ENCODE peak calls at places on chromosome 20, in six cellular contexts. P is heart left ventricle; J is H1; U is endodermal cell; I is naive thymus-derived CD4-positive, alpha-beta T cell; T is transverse colon. H is an unnamed sample.

GRCh38 chr20:46558511-46558959 is 8.1 kb upstream of the OCSTAMP start:
- DNase-seq in P (no peak), J (no peak), U (no peak), I (no peak), T (no peak), H (no peak)

GRCh38 chr20:15257471-15257870 is 920.1 kb upstream of the FLRT3 start:
- DNase-seq in P (no peak), J (no peak), U (no peak), I (no peak), T (no peak), H (no peak)

GRCh38 chr20:56630506-56631317 is 1.6 kb downstream of the TFAP2C start:
- DNase-seq in P (no peak), J (peak; percentile 80), U (peak; percentile 86), I (no peak), T (no peak), H (no peak)

GRCh38 chr20:20261159-20261558 is 106.7 kb upstream of the INSM1 start:
- DNase-seq in P (no peak), J (no peak), U (no peak), I (no peak), T (no peak), H (no peak)

GRCh38 chr20:50283922-50284810 is 93.5 kb downstream of the CEBPB start:
- DNase-seq in P (peak; percentile 72), J (no peak), U (no peak), I (no peak), T (peak; percentile 48), H (no peak)

GRCh38 chr20:38892091-38892981 is 33.9 kb upstream of the FAM83D start:
- DNase-seq in P (no peak), J (no peak), U (no peak), I (no peak), T (peak; percentile 13), H (no peak)

GRCh38 chr20:38748863-38749153 is 548 bp downstream of the ACTR5 start:
- DNase-seq in P (no peak), J (peak; percentile 72), U (no peak), I (no peak), T (peak; percentile 79), H (no peak)

GRCh38 chr20:53512076-53512475 is 81.6 kb downstream of the ZNF217 start:
- DNase-seq in P (no peak), J (no peak), U (no peak), I (no peak), T (no peak), H (no peak)

GRCh38 chr20:62629864-62630470 is 12.3 kb upstream of the SLCO4A1 start:
- DNase-seq in P (peak; percentile 53), J (no peak), U (no peak), I (no peak), T (no peak), H (no peak)

GRCh38 chr20:19889011-19889953 is 127.9 kb upstream of the NAA20 start:
- DNase-seq in P (peak; percentile 74), J (no peak), U (no peak), I (no peak), T (peak; percentile 32), H (no peak)

GRCh38 chr20:63775096-63775978 is 35.8 kb downstream of the SLC2A4RG start:
- DNase-seq in P (peak; percentile 69), J (peak; percentile 95), U (peak; percentile 93), I (no peak), T (no peak), H (peak; percentile 51)

GRCh38 chr20:16984481-16984880 is 236.3 kb downstream of the OTOR start:
- DNase-seq in P (no peak), J (no peak), U (no peak), I (no peak), T (no peak), H (no peak)

GRCh38 chr20:33602826-33603590 is 59.1 kb upstream of the C20orf144 start:
- DNase-seq in P (no peak), J (no peak), U (no peak), I (no peak), T (no peak), H (no peak)

GRCh38 chr20:34049897-34050695 is 56.4 kb downstream of the RALY start:
- DNase-seq in P (no peak), J (no peak), U (no peak), I (no peak), T (no peak), H (no peak)

GRCh38 chr20:63156221-63156671 is 59.7 kb downstream of the YTHDF1 start:
- DNase-seq in P (peak; percentile 21), J (no peak), U (no peak), I (no peak), T (no peak), H (no peak)

GRCh38 chr20:39089029-39089428 is 126.9 kb downstream of the DHX35 start:
- DNase-seq in P (no peak), J (no peak), U (no peak), I (no peak), T (no peak), H (no peak)

GRCh38 chr20:51121901-51122412 is 99.0 kb upstream of the KCNG1 start:
- DNase-seq in P (no peak), J (peak; percentile 54), U (peak; percentile 73), I (no peak), T (no peak), H (no peak)

GRCh38 chr20:49415664-49416044 is 66.8 kb downstream of the KCNB1 start:
- DNase-seq in P (no peak), J (no peak), U (no peak), I (no peak), T (no peak), H (no peak)

GRCh38 chr20:36261389-36262105 is 25.3 kb downstream of the AAR2 start:
- DNase-seq in P (no peak), J (no peak), U (no peak), I (no peak), T (no peak), H (no peak)

GRCh38 chr20:37415118-37416085 is 69.5 kb downstream of the SRC start:
- DNase-seq in P (no peak), J (no peak), U (peak; percentile 60), I (no peak), T (no peak), H (no peak)

GRCh38 chr20:37417857-37418501 is 72.0 kb downstream of the SRC start:
- DNase-seq in P (peak; percentile 15), J (no peak), U (no peak), I (no peak), T (no peak), H (no peak)

GRCh38 chr20:37417146-37417856 is 71.4 kb downstream of the SRC start:
- DNase-seq in P (peak; percentile 52), J (no peak), U (peak; percentile 60), I (no peak), T (no peak), H (no peak)

GRCh38 chr20:37414636-37415035 is 68.7 kb downstream of the SRC start:
- DNase-seq in P (no peak), J (no peak), U (no peak), I (no peak), T (no peak), H (no peak)

GRCh38 chr20:37416202-37417145 is 70.5 kb downstream of the SRC start:
- DNase-seq in P (no peak), J (no peak), U (peak; percentile 53), I (no peak), T (no peak), H (no peak)
- H3K4me1 ChIP-seq in P (no peaks in the 10 kb centered on the region), J (peaks cover 7% of the 10 kb centered on the region), U (no peaks in the 10 kb centered on the region), I (peaks cover 6% of the 10 kb centered on the region), T (no peaks in the 10 kb centered on the region), H (peaks cover 30% of the 10 kb centered on the region)

GRCh38 chr20:18801516-18801915 is 12.1 kb upstream of the SCP2D1 start:
- DNase-seq in P (no peak), J (no peak), U (no peak), I (no peak), T (no peak), H (no peak)

GRCh38 chr20:18811186-18811585 is 2.4 kb upstream of the SCP2D1 start:
- DNase-seq in P (no peak), J (no peak), U (no peak), I (no peak), T (no peak), H (no peak)

GRCh38 chr20:18802012-18802634 is 11.5 kb upstream of the SCP2D1 start:
- DNase-seq in P (no peak), J (no peak), U (no peak), I (no peak), T (no peak), H (no peak)

GRCh38 chr20:18808712-18809111 is 4.9 kb upstream of the SCP2D1 start:
- DNase-seq in P (no peak), J (no peak), U (no peak), I (no peak), T (no peak), H (no peak)

DNA sequence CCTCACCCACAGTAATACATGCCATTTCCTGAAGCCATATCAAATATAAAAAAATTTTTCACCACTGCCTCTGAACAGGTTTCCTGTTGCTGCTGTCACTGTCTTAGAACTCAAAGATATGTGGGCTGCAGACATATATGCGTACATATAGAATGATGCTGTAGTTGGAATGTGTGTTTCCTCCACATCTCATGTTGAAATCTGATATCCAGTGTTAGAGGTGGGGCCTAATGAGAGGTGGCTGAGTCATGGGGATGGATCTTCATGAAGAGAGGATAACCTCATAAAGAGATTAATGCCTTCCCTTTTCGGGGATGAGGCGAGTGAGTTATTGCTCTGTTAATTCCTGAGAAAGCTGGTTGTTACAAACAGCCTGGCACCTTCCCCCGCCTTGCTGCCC is 7.7 kb upstream of the SCP2D1 start:
- DNase-seq in P (no peak), J (no peak), U (no peak), I (peak; percentile 48), T (no peak), H (no peak)
- H3K4me1 ChIP-seq in P (no peaks in the 10 kb centered on the region), J (no peaks in the 10 kb centered on the region), U (no peaks in the 10 kb centered on the region), I (peaks cover 16% of the 10 kb centered on the region), T (no peaks in the 10 kb centered on the region), H (no peaks in the 10 kb centered on the region)

GRCh38 chr20:4016349-4017050 is 1.1 kb upstream of the RNF24 start:
- DNase-seq in P (no peak), J (no peak), U (peak; percentile 52), I (no peak), T (no peak), H (no peak)

GRCh38 chr20:4012631-4013030 is 2.7 kb downstream of the RNF24 start:
- DNase-seq in P (no peak), J (no peak), U (no peak), I (no peak), T (no peak), H (no peak)

GRCh38 chr20:4011226-4011975 is 4.0 kb downstream of the RNF24 start:
- DNase-seq in P (no peak), J (no peak), U (no peak), I (no peak), T (no peak), H (no peak)

GRCh38 chr20:4013041-4013440 is 2.3 kb downstream of the RNF24 start:
- DNase-seq in P (no peak), J (no peak), U (no peak), I (no peak), T (no peak), H (no peak)

DNA sequence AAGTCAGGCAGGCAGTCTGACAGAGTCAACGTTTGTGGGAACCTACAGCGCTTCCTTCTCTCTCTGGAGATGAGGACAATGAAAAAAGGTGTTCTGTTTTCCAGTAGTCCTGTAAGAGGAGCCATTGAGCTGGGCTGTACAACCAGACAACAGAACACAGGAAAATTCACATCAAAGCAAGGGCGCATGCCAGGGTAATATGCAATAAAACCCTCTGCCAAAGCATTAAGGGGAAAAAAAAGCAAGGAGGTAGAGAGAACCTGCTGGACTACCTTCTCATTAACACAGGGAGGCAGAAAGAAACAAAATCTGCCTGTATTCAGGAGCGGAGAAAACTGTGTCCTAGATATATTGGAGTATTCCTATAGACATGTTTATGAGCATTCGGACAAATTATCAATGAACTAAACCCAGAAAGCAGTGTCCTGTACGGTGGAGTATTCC is 1.3 kb downstream of the RNF24 start:
- DNase-seq in P (no peak), J (no peak), U (peak; percentile 64), I (peak; percentile 24), T (peak; percentile 68), H (no peak)
- H3K4me1 ChIP-seq in P (peaks cover 4% of the 10 kb centered on the region), J (peaks cover 21% of the 10 kb centered on the region), U (peaks cover 4% of the 10 kb centered on the region), I (peaks cover 9% of the 10 kb centered on the region), T (peaks cover 20% of the 10 kb centered on the region), H (peaks cover 2% of the 10 kb centered on the region)

GRCh38 chr20:61297981-61298380 is 45.9 kb downstream of the CDH4 start:
- DNase-seq in P (no peak), J (no peak), U (no peak), I (no peak), T (no peak), H (no peak)
- H3K4me1 ChIP-seq in P (no peaks in the 10 kb centered on the region), J (no peaks in the 10 kb centered on the region), U (no peaks in the 10 kb centered on the region), I (no peaks in the 10 kb centered on the region), T (no peaks in the 10 kb centered on the region), H (peaks cover 8% of the 10 kb centered on the region)